ENCODE peak calls at places on chromosomes 7 and 10, in eight cellular contexts. One of them, this sample, is unnamed.

GRCh38 chr7:57496395-57496794 is 46.4 kb downstream of the ZNF716 start:
- DNase-seq in HepG2: no peak
- DNase-seq in PC-9: no peak
- DNase-seq in GM23338: no peak
- DNase-seq in GM23248: no peak
- DNase-seq in SK-N-SH: no peak
- DNase-seq in mammary epithelial cell: no peak
- DNase-seq in fibroblast of lung: no peak
- DNase-seq in this sample: no peak

GRCh38 chr7:28807396-28807994 is 150.6 kb downstream of the TRIL start:
- DNase-seq in HepG2: no peak
- DNase-seq in PC-9: no peak
- DNase-seq in GM23338: no peak
- DNase-seq in GM23248: no peak
- DNase-seq in SK-N-SH: no peak
- DNase-seq in mammary epithelial cell: no peak
- DNase-seq in fibroblast of lung: no peak
- DNase-seq in this sample: no peak

GRCh38 chr7:24017519-24017918 is 266.5 kb upstream of the NPY start:
- DNase-seq in HepG2: no peak
- DNase-seq in PC-9: no peak
- DNase-seq in GM23338: no peak
- DNase-seq in GM23248: no peak
- DNase-seq in SK-N-SH: no peak
- DNase-seq in mammary epithelial cell: no peak
- DNase-seq in fibroblast of lung: no peak
- DNase-seq in this sample: no peak

GRCh38 chr10:43479275-43479674 is 42.4 kb downstream of the ZNF487 start:
- DNase-seq in HepG2: no peak
- DNase-seq in PC-9: no peak
- DNase-seq in GM23338: no peak
- DNase-seq in GM23248: peak; percentile 45
- DNase-seq in SK-N-SH: no peak
- DNase-seq in mammary epithelial cell: no peak
- DNase-seq in fibroblast of lung: peak; percentile 21
- DNase-seq in this sample: no peak

GRCh38 chr7:21967500-21968099 is 21.9 kb upstream of the CDCA7L start:
- DNase-seq in HepG2: no peak
- DNase-seq in PC-9: peak; percentile 9
- DNase-seq in GM23338: no peak
- DNase-seq in GM23248: no peak
- DNase-seq in SK-N-SH: no peak
- DNase-seq in mammary epithelial cell: no peak
- DNase-seq in fibroblast of lung: no peak
- DNase-seq in this sample: peak; percentile 75

GRCh38 chr7:38728145-38728544 is 97.0 kb upstream of the AMPH start:
- DNase-seq in HepG2: no peak
- DNase-seq in PC-9: no peak
- DNase-seq in GM23338: no peak
- DNase-seq in GM23248: peak; percentile 21
- DNase-seq in SK-N-SH: no peak
- DNase-seq in mammary epithelial cell: no peak
- DNase-seq in fibroblast of lung: no peak
- DNase-seq in this sample: no peak

GRCh38 chr10:127151541-127151940 is 44.9 kb downstream of the INSYN2A start:
- DNase-seq in HepG2: no peak
- DNase-seq in PC-9: no peak
- DNase-seq in GM23338: no peak
- DNase-seq in GM23248: peak; percentile 26
- DNase-seq in SK-N-SH: no peak
- DNase-seq in mammary epithelial cell: peak; percentile 2
- DNase-seq in fibroblast of lung: no peak
- DNase-seq in this sample: no peak

GRCh38 chr7:33853361-33854062 is 51.8 kb upstream of the BMPER start:
- DNase-seq in HepG2: no peak
- DNase-seq in PC-9: no peak
- DNase-seq in GM23338: no peak
- DNase-seq in GM23248: peak; percentile 96
- DNase-seq in SK-N-SH: no peak
- DNase-seq in mammary epithelial cell: peak; percentile 21
- DNase-seq in fibroblast of lung: peak; percentile 74
- DNase-seq in this sample: no peak

GRCh38 chr10:88499569-88500470 is 83.3 kb downstream of the RNLS start:
- DNase-seq in HepG2: no peak
- DNase-seq in PC-9: peak; percentile 76
- DNase-seq in GM23338: peak; percentile 36
- DNase-seq in GM23248: peak; percentile 75
- DNase-seq in SK-N-SH: no peak
- DNase-seq in mammary epithelial cell: peak; percentile 68
- DNase-seq in fibroblast of lung: peak; percentile 29
- DNase-seq in this sample: no peak

GRCh38 chr7:66246549-66247171 is 41.5 kb downstream of the TPST1 start:
- DNase-seq in HepG2: no peak
- DNase-seq in PC-9: no peak
- DNase-seq in GM23338: peak; percentile 47
- DNase-seq in GM23248: peak; percentile 49
- DNase-seq in SK-N-SH: no peak
- DNase-seq in mammary epithelial cell: no peak
- DNase-seq in fibroblast of lung: no peak
- DNase-seq in this sample: no peak

GRCh38 chr7:66250711-66251110 is 45.6 kb downstream of the TPST1 start:
- DNase-seq in HepG2: peak; percentile 69
- DNase-seq in PC-9: no peak
- DNase-seq in GM23338: no peak
- DNase-seq in GM23248: peak; percentile 89
- DNase-seq in SK-N-SH: no peak
- DNase-seq in mammary epithelial cell: peak; percentile 99
- DNase-seq in fibroblast of lung: peak; percentile 72
- DNase-seq in this sample: no peak

GRCh38 chr7:66247387-66248078 is 42.4 kb downstream of the TPST1 start:
- DNase-seq in HepG2: no peak
- DNase-seq in PC-9: no peak
- DNase-seq in GM23338: no peak
- DNase-seq in GM23248: no peak
- DNase-seq in SK-N-SH: no peak
- DNase-seq in mammary epithelial cell: peak; percentile 65
- DNase-seq in fibroblast of lung: no peak
- DNase-seq in this sample: no peak

GRCh38 chr7:66239467-66239856 is 34.3 kb downstream of the TPST1 start:
- DNase-seq in HepG2: no peak
- DNase-seq in PC-9: no peak
- DNase-seq in GM23338: no peak
- DNase-seq in GM23248: peak; percentile 27
- DNase-seq in SK-N-SH: no peak
- DNase-seq in mammary epithelial cell: no peak
- DNase-seq in fibroblast of lung: no peak
- DNase-seq in this sample: no peak

GRCh38 chr7:66245008-66245407 is 39.9 kb downstream of the TPST1 start:
- DNase-seq in HepG2: no peak
- DNase-seq in PC-9: no peak
- DNase-seq in GM23338: no peak
- DNase-seq in GM23248: no peak
- DNase-seq in SK-N-SH: no peak
- DNase-seq in mammary epithelial cell: no peak
- DNase-seq in fibroblast of lung: no peak
- DNase-seq in this sample: no peak
- H3K79me2 ChIP-seq in HepG2: peaks cover 7% of the 10 kb centered on the region
- H3K79me2 ChIP-seq in PC-9: no peaks in the 10 kb centered on the region
- H3K79me2 ChIP-seq in GM23338: no peaks in the 10 kb centered on the region
- H3K79me2 ChIP-seq in GM23248: peaks cover 97% of the 10 kb centered on the region
- H3K79me2 ChIP-seq in SK-N-SH: peaks cover 33% of the 10 kb centered on the region
- H3K79me2 ChIP-seq in mammary epithelial cell: peaks cover 78% of the 10 kb centered on the region
- H3K79me2 ChIP-seq in fibroblast of lung: no peaks in the 10 kb centered on the region
- H3K79me2 ChIP-seq in this sample: no peaks in the 10 kb centered on the region

GRCh38 chr7:13107291-13107690 is 419.9 kb downstream of the ARL4A start:
- DNase-seq in HepG2: no peak
- DNase-seq in PC-9: no peak
- DNase-seq in GM23338: no peak
- DNase-seq in GM23248: peak; percentile 14
- DNase-seq in SK-N-SH: no peak
- DNase-seq in mammary epithelial cell: peak; percentile 50
- DNase-seq in fibroblast of lung: no peak
- DNase-seq in this sample: no peak

GRCh38 chr7:13104128-13104527 is 416.7 kb downstream of the ARL4A start:
- DNase-seq in HepG2: peak; percentile 14
- DNase-seq in PC-9: peak; percentile 41
- DNase-seq in GM23338: no peak
- DNase-seq in GM23248: no peak
- DNase-seq in SK-N-SH: no peak
- DNase-seq in mammary epithelial cell: no peak
- DNase-seq in fibroblast of lung: no peak
- DNase-seq in this sample: no peak

GRCh38 chr7:13109201-13109600 is 421.8 kb downstream of the ARL4A start:
- DNase-seq in HepG2: no peak
- DNase-seq in PC-9: no peak
- DNase-seq in GM23338: no peak
- DNase-seq in GM23248: no peak
- DNase-seq in SK-N-SH: no peak
- DNase-seq in mammary epithelial cell: no peak
- DNase-seq in fibroblast of lung: no peak
- DNase-seq in this sample: no peak

GRCh38 chr7:13106513-13106912 is 419.1 kb downstream of the ARL4A start:
- DNase-seq in HepG2: no peak
- DNase-seq in PC-9: no peak
- DNase-seq in GM23338: no peak
- DNase-seq in GM23248: peak; percentile 6
- DNase-seq in SK-N-SH: no peak
- DNase-seq in mammary epithelial cell: no peak
- DNase-seq in fibroblast of lung: no peak
- DNase-seq in this sample: no peak

GRCh38 chr7:13105209-13105608 is 417.8 kb downstream of the ARL4A start:
- DNase-seq in HepG2: no peak
- DNase-seq in PC-9: no peak
- DNase-seq in GM23338: no peak
- DNase-seq in GM23248: no peak
- DNase-seq in SK-N-SH: no peak
- DNase-seq in mammary epithelial cell: no peak
- DNase-seq in fibroblast of lung: no peak
- DNase-seq in this sample: no peak
- H3K79me2 ChIP-seq in HepG2: no peaks in the 10 kb centered on the region
- H3K79me2 ChIP-seq in PC-9: no peaks in the 10 kb centered on the region
- H3K79me2 ChIP-seq in GM23338: no peaks in the 10 kb centered on the region
- H3K79me2 ChIP-seq in GM23248: no peaks in the 10 kb centered on the region
- H3K79me2 ChIP-seq in SK-N-SH: no peaks in the 10 kb centered on the region
- H3K79me2 ChIP-seq in mammary epithelial cell: no peaks in the 10 kb centered on the region
- H3K79me2 ChIP-seq in fibroblast of lung: no peaks in the 10 kb centered on the region
- H3K79me2 ChIP-seq in this sample: no peaks in the 10 kb centered on the region

GRCh38 chr10:89637108-89637507 is 7.9 kb downstream of the PANK1 start:
- DNase-seq in HepG2: no peak
- DNase-seq in PC-9: no peak
- DNase-seq in GM23338: no peak
- DNase-seq in GM23248: no peak
- DNase-seq in SK-N-SH: no peak
- DNase-seq in mammary epithelial cell: no peak
- DNase-seq in fibroblast of lung: no peak
- DNase-seq in this sample: no peak

GRCh38 chr10:89643812-89644690 is 991 bp downstream of the PANK1 start:
- DNase-seq in HepG2: peak; percentile 99
- DNase-seq in PC-9: peak; percentile 96
- DNase-seq in GM23338: peak; percentile 98
- DNase-seq in GM23248: peak; percentile 97
- DNase-seq in SK-N-SH: peak; percentile 90
- DNase-seq in mammary epithelial cell: peak; percentile 98
- DNase-seq in fibroblast of lung: peak; percentile 97
- DNase-seq in this sample: peak; percentile 96

GRCh38 chr10:89643431-89643811 is 1.6 kb downstream of the PANK1 start:
- DNase-seq in HepG2: no peak
- DNase-seq in PC-9: no peak
- DNase-seq in GM23338: no peak
- DNase-seq in GM23248: no peak
- DNase-seq in SK-N-SH: no peak
- DNase-seq in mammary epithelial cell: no peak
- DNase-seq in fibroblast of lung: no peak
- DNase-seq in this sample: no peak

GRCh38 chr10:89642193-89642592 is 2.8 kb downstream of the PANK1 start:
- DNase-seq in HepG2: no peak
- DNase-seq in PC-9: no peak
- DNase-seq in GM23338: no peak
- DNase-seq in GM23248: no peak
- DNase-seq in SK-N-SH: no peak
- DNase-seq in mammary epithelial cell: no peak
- DNase-seq in fibroblast of lung: no peak
- DNase-seq in this sample: no peak

GRCh38 chr10:89640242-89640641 is 4.8 kb downstream of the PANK1 start:
- DNase-seq in HepG2: no peak
- DNase-seq in PC-9: no peak
- DNase-seq in GM23338: no peak
- DNase-seq in GM23248: no peak
- DNase-seq in SK-N-SH: no peak
- DNase-seq in mammary epithelial cell: no peak
- DNase-seq in fibroblast of lung: no peak
- DNase-seq in this sample: no peak
- H3K79me2 ChIP-seq in HepG2: peaks cover 78% of the 10 kb centered on the region
- H3K79me2 ChIP-seq in PC-9: peaks cover 44% of the 10 kb centered on the region
- H3K79me2 ChIP-seq in GM23338: peaks cover 85% of the 10 kb centered on the region
- H3K79me2 ChIP-seq in GM23248: peaks cover 52% of the 10 kb centered on the region
- H3K79me2 ChIP-seq in SK-N-SH: peaks cover 51% of the 10 kb centered on the region
- H3K79me2 ChIP-seq in mammary epithelial cell: peaks cover 79% of the 10 kb centered on the region
- H3K79me2 ChIP-seq in fibroblast of lung: peaks cover 15% of the 10 kb centered on the region
- H3K79me2 ChIP-seq in this sample: peaks cover 51% of the 10 kb centered on the region

GRCh38 chr10:11557967-11558366 is 53.5 kb downstream of the USP6NL start:
- DNase-seq in HepG2: no peak
- DNase-seq in PC-9: no peak
- DNase-seq in GM23338: no peak
- DNase-seq in GM23248: no peak
- DNase-seq in SK-N-SH: no peak
- DNase-seq in mammary epithelial cell: no peak
- DNase-seq in fibroblast of lung: no peak
- DNase-seq in this sample: no peak

GRCh38 chr10:11557513-11557912 is 53.9 kb downstream of the USP6NL start:
- DNase-seq in HepG2: no peak
- DNase-seq in PC-9: no peak
- DNase-seq in GM23338: no peak
- DNase-seq in GM23248: no peak
- DNase-seq in SK-N-SH: no peak
- DNase-seq in mammary epithelial cell: no peak
- DNase-seq in fibroblast of lung: no peak
- DNase-seq in this sample: no peak

GRCh38 chr10:11551915-11552602 is 59.4 kb downstream of the USP6NL start:
- DNase-seq in HepG2: peak; percentile 63
- DNase-seq in PC-9: peak; percentile 95
- DNase-seq in GM23338: no peak
- DNase-seq in GM23248: peak; percentile 92
- DNase-seq in SK-N-SH: no peak
- DNase-seq in mammary epithelial cell: peak; percentile 95
- DNase-seq in fibroblast of lung: peak; percentile 92
- DNase-seq in this sample: no peak

GRCh38 chr10:11553773-11554381 is 57.6 kb downstream of the USP6NL start:
- DNase-seq in HepG2: no peak
- DNase-seq in PC-9: no peak
- DNase-seq in GM23338: no peak
- DNase-seq in GM23248: no peak
- DNase-seq in SK-N-SH: no peak
- DNase-seq in mammary epithelial cell: no peak
- DNase-seq in fibroblast of lung: no peak
- DNase-seq in this sample: peak; percentile 82

DNA sequence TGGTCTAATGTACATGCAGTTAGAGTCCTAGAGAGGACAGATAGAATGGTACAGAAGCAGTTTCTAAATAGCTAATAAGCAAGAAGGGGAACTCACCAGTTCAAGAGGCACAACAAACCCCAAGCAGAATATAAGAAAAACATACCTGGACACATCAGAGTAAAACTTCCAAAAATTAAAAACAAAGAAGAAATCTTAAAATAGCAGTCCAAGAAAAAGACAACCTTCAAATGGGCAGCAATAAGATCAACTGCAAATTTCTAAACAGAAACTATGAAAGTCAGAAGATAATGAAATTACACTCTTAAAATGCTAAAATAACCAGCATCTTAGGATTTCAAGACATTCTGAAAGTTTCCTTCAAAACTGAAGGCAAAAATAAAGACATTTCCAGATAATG is 55.9 kb downstream of the USP6NL start:
- DNase-seq in HepG2: no peak
- DNase-seq in PC-9: no peak
- DNase-seq in GM23338: no peak
- DNase-seq in GM23248: no peak
- DNase-seq in SK-N-SH: no peak
- DNase-seq in mammary epithelial cell: no peak
- DNase-seq in fibroblast of lung: no peak
- DNase-seq in this sample: no peak
- H3K79me2 ChIP-seq in HepG2: peaks cover 89% of the 10 kb centered on the region
- H3K79me2 ChIP-seq in PC-9: peaks cover 62% of the 10 kb centered on the region
- H3K79me2 ChIP-seq in GM23338: peaks cover 95% of the 10 kb centered on the region
- H3K79me2 ChIP-seq in GM23248: peaks cover 12% of the 10 kb centered on the region
- H3K79me2 ChIP-seq in SK-N-SH: peaks cover 56% of the 10 kb centered on the region
- H3K79me2 ChIP-seq in mammary epithelial cell: peaks cover 59% of the 10 kb centered on the region
- H3K79me2 ChIP-seq in fibroblast of lung: peaks cover 3% of the 10 kb centered on the region
- H3K79me2 ChIP-seq in this sample: peaks cover 98% of the 10 kb centered on the region